ENCODE peak calls at places on chromosomes 7 and 10, in seven cellular contexts. K is HepG2; U is AG08395; S is stimulated activated CD4-positive, alpha-beta T cell treated with anti-CD3 and anti-CD28 coated beads, Interleukin-1b, Interleukin-23, amount 100 ng/mL, for 24 hours; Q is stimulated activated CD8-positive, alpha-beta memory T cell treated with anti-CD3 and anti-CD28 coated beads, Interleukin-15, amount 100 ng/mL, for 24 hours; W is AG09319; I is lower lobe of right lung. L is an unnamed sample.

GRCh38 chr10:101495324-101495925 is 92.6 kb downstream of the POLL start:
- DNase-seq in I (no peak), U (no peak), S (no peak), K (peak), W (no peak), Q (no peak), L (no peak)

GRCh38 chr10:105161767-105162166 is 520.7 kb downstream of the SORCS3 start:
- DNase-seq in S (no peak), K (no peak), Q (no peak), I (no peak), U (no peak), W (no peak), L (no peak)

GRCh38 chr10:60235001-60235400 is 154.7 kb downstream of the ANK3 start:
- DNase-seq in U (peak), W (no peak), I (no peak), S (no peak), K (no peak), Q (no peak), L (peak)

GRCh38 chr10:133336131-133337078 is at the start of gene CALY:
- DNase-seq in W (no peak), S (peak), K (no peak), I (peak), Q (no peak), U (no peak), L (no peak)

GRCh38 chr7:2498708-2499107 is 20.9 kb upstream of the LFNG start:
- DNase-seq in S (no peak), K (no peak), U (no peak), I (no peak), W (no peak), Q (no peak), L (no peak)

GRCh38 chr7:27997188-27997707 is 183.3 kb downstream of the JAZF1 start:
- DNase-seq in S (no peak), I (no peak), U (no peak), Q (no peak), W (no peak), K (no peak), L (no peak)

GRCh38 chr7:151866028-151866427 is 10.9 kb downstream of the PRKAG2 start:
- DNase-seq in U (no peak), K (no peak), I (no peak), Q (no peak), S (no peak), W (no peak), L (no peak)

GRCh38 chr7:71019703-71020102 is 112.2 kb upstream of the GALNT17 start:
- DNase-seq in W (no peak), I (no peak), U (peak), K (no peak), Q (no peak), S (no peak), L (no peak)

GRCh38 chr10:102918817-102919236 is 733 bp downstream of the CNNM2 start:
- DNase-seq in S (no peak), I (no peak), U (no peak), Q (no peak), K (peak), W (no peak), L (no peak)

GRCh38 chr7:48875300-48875916 is 48.9 kb upstream of the CDC14C start:
- DNase-seq in I (peak), Q (no peak), W (no peak), U (no peak), S (no peak), K (peak), L (peak)

GRCh38 chr10:10886861-10887539 is 130.7 kb upstream of the CELF2 start:
- DNase-seq in Q (no peak), I (no peak), K (no peak), W (no peak), U (no peak), S (no peak), L (peak)

GRCh38 chr10:61136151-61136550 is 192.2 kb upstream of the RHOBTB1 start:
- DNase-seq in Q (no peak), U (peak), K (peak), W (no peak), S (no peak), I (no peak), L (no peak)

L was measured in fibroblast of villous mesenchyme.